ENCODE peak calls at places on chromosomes 11 and 22, in nine cellular contexts. O is adrenal gland, G is kidney, J is AG04450, V is prostate gland, H is choroid plexus epithelial cell, N is heart right ventricle, R is MM.1S, P is GM12864. Z is an unnamed sample.

GRCh38 chr22:36303874-36304273 is 50.9 kb downstream of the APOL1 start:
- DNase-seq in O (no peak), G (peak; percentile 76), J (no peak), V (no peak), H (no peak), N (no peak), R (no peak), P (no peak), Z (no peak)

GRCh38 chr22:28955817-28956216 is 72.4 kb downstream of the ZNRF3 start:
- DNase-seq in O (no peak), G (no peak), J (no peak), V (no peak), H (no peak), N (no peak), R (peak; percentile 96), P (peak; percentile 31), Z (peak; percentile 34)

GRCh38 chr11:66653123-66653522 is 14.6 kb downstream of the RBM4 start:
- DNase-seq in O (no peak), G (no peak), J (no peak), V (no peak), H (no peak), N (no peak), R (no peak), P (no peak), Z (no peak)

GRCh38 chr11:20274031-20274430 is 89.5 kb upstream of the HTATIP2 start:
- DNase-seq in O (no peak), G (no peak), J (no peak), V (no peak), H (no peak), N (no peak), R (peak; percentile 18), P (no peak), Z (peak; percentile 13)

GRCh38 chr11:62402226-62402625 is 16.6 kb upstream of the SCGB1A1 start:
- DNase-seq in O (peak; percentile 45), G (no peak), J (no peak), V (no peak), H (no peak), N (peak; percentile 61), R (no peak), P (no peak), Z (no peak)

GRCh38 chr11:8709002-8709672 is 26.5 kb downstream of the RPL27A start:
- DNase-seq in O (peak; percentile 74), G (peak; percentile 96), J (peak; percentile 94), V (peak; percentile 77), H (no peak), N (peak; percentile 91), R (no peak), P (no peak), Z (no peak)

GRCh38 chr22:27206001-27206746 is 548.8 kb downstream of the MIAT start:
- DNase-seq in O (no peak), G (no peak), J (no peak), V (no peak), H (peak; percentile 88), N (no peak), R (no peak), P (no peak), Z (no peak)

GRCh38 chr22:29201722-29202230 is 3.9 kb upstream of the EMID1 start:
- DNase-seq in O (no peak), G (peak; percentile 81), J (no peak), V (no peak), H (no peak), N (no peak), R (no peak), P (no peak), Z (no peak)

GRCh38 chr11:44351898-44352498 is 42.1 kb upstream of the ALX4 start:
- DNase-seq in O (no peak), G (no peak), J (no peak), V (no peak), H (peak; percentile 16), N (no peak), R (no peak), P (no peak), Z (no peak)

GRCh38 chr22:25038239-25038638 is 85.7 kb downstream of the KIAA1671 start:
- DNase-seq in O (no peak), G (no peak), J (no peak), V (no peak), H (no peak), N (no peak), R (no peak), P (no peak), Z (no peak)

GRCh38 chr11:128473631-128474030 is 113.7 kb downstream of the ETS1 start:
- DNase-seq in O (no peak), G (no peak), J (no peak), V (no peak), H (no peak), N (no peak), R (peak; percentile 22), P (no peak), Z (no peak)

GRCh38 chr11:12077535-12078280 is 32.7 kb upstream of the MICAL2 start:
- DNase-seq in O (no peak), G (no peak), J (no peak), V (no peak), H (no peak), N (no peak), R (no peak), P (no peak), Z (no peak)

GRCh38 chr11:24286238-24286637 is 210.6 kb upstream of the LUZP2 start:
- DNase-seq in O (no peak), G (no peak), J (no peak), V (no peak), H (no peak), N (no peak), R (no peak), P (no peak), Z (no peak)

GRCh38 chr11:68615657-68616056 is 68.7 kb upstream of the GAL start:
- DNase-seq in O (no peak), G (no peak), J (no peak), V (no peak), H (no peak), N (no peak), R (no peak), P (no peak), Z (no peak)

GRCh38 chr11:68609761-68610160 is 74.6 kb upstream of the GAL start:
- DNase-seq in O (no peak), G (no peak), J (no peak), V (no peak), H (no peak), N (no peak), R (no peak), P (no peak), Z (no peak)

DNA sequence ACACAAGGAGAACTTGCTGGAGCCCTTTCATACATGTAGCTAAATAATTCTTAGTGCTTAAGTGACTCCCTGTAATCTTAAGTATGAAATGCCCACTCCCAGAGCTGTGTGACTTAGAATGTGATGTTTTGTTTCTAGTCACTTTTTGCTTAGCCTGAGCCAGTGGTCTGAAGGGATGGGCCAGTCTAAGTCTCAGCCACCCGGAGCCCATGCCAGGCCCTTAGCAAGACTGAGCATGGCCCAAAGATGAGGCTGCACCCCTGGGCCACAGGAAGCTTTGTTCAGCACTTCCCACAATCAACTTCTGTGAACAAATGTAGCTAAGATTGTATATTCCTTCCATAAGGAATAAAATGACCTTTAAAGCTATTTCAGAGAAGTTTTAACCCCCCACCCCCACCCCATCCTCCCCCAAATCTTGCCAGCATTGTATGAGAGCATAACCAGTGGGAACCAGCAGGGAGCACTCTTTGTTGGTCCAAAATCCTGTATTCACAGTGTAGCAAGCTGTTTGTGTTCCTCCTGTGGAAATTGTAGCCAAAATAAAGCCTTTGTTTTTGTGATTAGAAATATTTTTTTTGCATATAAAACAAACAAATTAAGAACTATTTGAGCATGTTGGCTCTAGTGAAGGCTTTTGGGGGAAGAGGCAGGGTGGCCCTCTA is 73.8 kb upstream of the GAL start:
- DNase-seq in O (no peak), G (no peak), J (no peak), V (no peak), H (peak; percentile 40), N (no peak), R (no peak), P (no peak), Z (no peak)
- TF ChIP-seq CTCF in O (no peak), G (peak; percentile 16), J (peak; percentile 43), V (peak; percentile 25), H (peak; percentile 54), N (peak; percentile 28), R (peak; percentile 7), P (peak; percentile 23), Z (no peak)

DNA sequence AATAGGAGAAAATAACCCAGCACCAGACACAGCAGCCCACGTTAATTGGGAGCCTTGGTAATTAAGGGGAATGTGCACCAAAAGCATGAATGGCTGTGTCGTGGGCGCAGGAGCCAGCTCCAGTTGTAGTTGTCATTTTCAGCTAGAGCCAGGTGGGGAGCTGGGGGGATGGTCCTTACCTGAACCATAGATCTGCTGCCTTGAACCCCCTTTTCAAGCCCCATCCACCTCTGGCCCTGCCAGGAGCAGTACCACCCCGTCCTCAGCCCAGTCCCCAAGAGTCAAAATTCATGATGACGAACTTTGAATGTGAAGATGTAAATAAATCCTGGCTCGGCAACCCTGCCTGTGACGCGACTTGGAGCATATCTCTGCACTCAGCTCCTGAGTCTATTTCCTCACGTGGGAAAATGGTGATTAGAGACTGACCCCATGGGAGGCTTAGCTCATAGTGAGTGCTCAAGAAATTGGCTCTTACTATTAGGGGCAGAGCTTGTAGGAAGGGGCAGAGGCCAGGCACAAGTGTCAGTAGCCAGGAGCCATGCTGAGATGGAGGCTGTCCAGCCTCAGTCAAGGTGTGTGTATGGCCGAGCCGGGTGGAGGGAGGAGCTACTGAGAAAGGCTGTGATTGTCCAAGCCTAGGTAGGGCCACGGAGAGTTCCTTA is 794 bp upstream of the FXYD6 start:
- DNase-seq in O (peak; percentile 27), G (no peak), J (no peak), V (no peak), H (no peak), N (no peak), R (no peak), P (no peak), Z (no peak)
- TF ChIP-seq CTCF in O (no peak), G (no peak), J (no peak), V (no peak), H (no peak), N (no peak), R (no peak), P (no peak), Z (no peak)

DNA sequence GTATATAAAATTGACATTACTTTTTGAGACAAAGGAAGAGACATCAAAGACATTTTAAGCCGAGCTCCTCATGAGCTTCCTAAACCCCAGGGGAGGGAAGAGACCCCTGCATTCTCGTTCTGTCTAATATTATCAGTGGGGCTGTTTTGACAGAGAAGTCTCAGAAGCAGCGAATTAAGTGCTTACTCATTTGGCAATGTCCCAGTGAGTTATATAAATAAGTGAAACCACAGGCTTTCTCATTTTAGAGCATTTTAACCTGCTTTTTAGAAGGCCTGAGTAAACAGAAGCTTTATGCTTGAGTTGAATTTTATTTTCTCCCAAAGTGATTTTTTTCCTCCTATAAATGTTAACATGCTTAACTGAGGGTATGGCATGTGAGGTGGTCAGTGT is 23.2 kb upstream of the C1QTNF4 start:
- DNase-seq in O (no peak), G (no peak), J (peak; percentile 44), V (no peak), H (peak; percentile 84), N (no peak), R (peak; percentile 32), P (no peak), Z (no peak)
- TF ChIP-seq CTCF in O (no peak), G (no peak), J (no peak), V (no peak), H (no peak), N (no peak), R (no peak), P (no peak), Z (no peak)

DNA sequence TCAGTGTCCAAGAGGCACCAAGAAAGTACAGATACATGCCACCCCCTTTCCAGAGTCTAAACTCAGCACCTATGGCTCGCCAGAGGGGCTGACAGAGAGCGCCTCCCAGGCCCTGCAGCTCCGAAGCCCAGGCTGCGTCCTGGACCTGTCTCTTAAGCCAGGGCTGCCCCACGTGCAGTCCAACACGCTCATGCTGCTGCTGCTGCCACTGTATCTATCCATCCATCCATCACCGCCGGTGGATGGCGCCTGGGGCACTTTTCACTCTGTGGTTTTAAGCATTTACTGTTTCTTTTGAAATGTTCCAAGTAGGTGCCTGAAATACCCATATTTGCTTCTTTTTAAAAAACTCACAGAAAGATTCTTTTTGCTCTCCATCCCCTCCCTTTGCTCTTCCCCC is 41.8 kb downstream of the MACROD1 start:
- DNase-seq in O (no peak), G (no peak), J (no peak), V (no peak), H (no peak), N (no peak), R (no peak), P (no peak), Z (no peak)
- TF ChIP-seq CTCF in O (no peak), G (no peak), J (no peak), V (no peak), H (no peak), N (no peak), R (no peak), P (no peak), Z (no peak)